ENCODE peak calls at places on chromosome 5, in five cellular contexts. M is GM12865, B is GDM1, K is hypothalamus, A is heart right ventricle. E is an unnamed sample.

GRCh38 chr5:30997681-30998080 is 195.8 kb upstream of the CDH6 start:
- DNase-seq in A (no peak), B (no peak), M (no peak), K (no peak), E (no peak)

GRCh38 chr5:114184006-114184405 is 177.9 kb upstream of the KCNN2 start:
- DNase-seq in A (no peak), K (no peak), B (no peak), M (no peak), E (no peak)

GRCh38 chr5:96049398-96050272 is 88.0 kb upstream of the ELL2 start:
- DNase-seq in M (no peak), K (no peak), B (no peak), A (no peak), E (no peak)

GRCh38 chr5:374631-375335 is 53.3 kb downstream of the AHRR start:
- DNase-seq in B (no peak), K (no peak), A (no peak), M (no peak), E (peak)

GRCh38 chr5:74798977-74799911 is 32.2 kb downstream of the NSA2 start:
- DNase-seq in K (no peak), B (no peak), A (no peak), M (no peak), E (no peak)

GRCh38 chr5:38317887-38318286 is 59.5 kb downstream of the EGFLAM start:
- DNase-seq in M (no peak), K (no peak), B (no peak), A (no peak), E (no peak)

GRCh38 chr5:125180222-125180621 is 433.8 kb upstream of the ZNF608 start:
- DNase-seq in A (no peak), M (no peak), B (no peak), K (no peak), E (no peak)

GRCh38 chr5:153187503-153187902 is 303.0 kb upstream of the GRIA1 start:
- DNase-seq in K (no peak), B (no peak), A (no peak), M (no peak), E (no peak)

GRCh38 chr5:63860379-63860778 is 101.9 kb downstream of the HTR1A start:
- DNase-seq in B (no peak), A (no peak), K (no peak), M (no peak), E (no peak)

GRCh38 chr5:34914671-34915138 is 599 bp downstream of the RAD1 start:
- DNase-seq in M (no peak), K (peak), B (no peak), A (peak), E (peak)

GRCh38 chr5:163755505-163755904 is 250.1 kb downstream of the MAT2B start:
- DNase-seq in K (no peak), A (no peak), M (no peak), B (no peak), E (no peak)

GRCh38 chr5:100872409-100873190 is 30.5 kb downstream of the ST8SIA4 start:
- DNase-seq in M (peak), K (no peak), A (no peak), B (no peak), E (no peak)